ENCODE peak calls at places on chromosome 14, in six cellular contexts. O is ELF-1; F is iris pigment epithelial cell; Y is stimulated activated CD8-positive, alpha-beta memory T cell treated with anti-CD3 and anti-CD28 coated beads, Interleukin-15, amount 100 ng/mL, for 24 hours; B is stimulated activated CD4-positive, alpha-beta T cell treated with anti-CD3 and anti-CD28 coated beads, Interleukin-12 subunit alpha, Interleukin-12 subunit beta, amount 100 ng/mL, for 4 hours; R is mucosa of descending colon. Z is an unnamed sample.

GRCh38 chr14:60723218-60724079 is 702 bp downstream of the SIX4 start:
- DNase-seq in Y (peak), B (peak), O (peak), R (peak), F (peak), Z (peak)

GRCh38 chr14:76759589-76759988 is 1.7 kb upstream of the VASH1 start:
- DNase-seq in F (no peak), R (no peak), O (no peak), Y (no peak), B (no peak), Z (no peak)

GRCh38 chr14:38143651-38144505 is 63.8 kb upstream of the SSTR1 start:
- DNase-seq in Y (no peak), B (no peak), R (no peak), F (peak), O (no peak), Z (peak)

GRCh38 chr14:46499521-46499920 is 152.1 kb downstream of the RPL10L start:
- DNase-seq in F (no peak), R (no peak), B (no peak), O (no peak), Y (no peak), Z (no peak)

GRCh38 chr14:104440297-104440956 is 139.1 kb upstream of the C14orf180 start:
- DNase-seq in B (no peak), R (no peak), Y (no peak), F (no peak), O (no peak), Z (no peak)

GRCh38 chr14:38309522-38310262 is 53.8 kb upstream of the CLEC14A start:
- DNase-seq in F (no peak), R (no peak), B (no peak), O (no peak), Y (no peak), Z (no peak)

GRCh38 chr14:51517116-51517515 is 134.6 kb upstream of the FRMD6 start:
- DNase-seq in F (no peak), O (no peak), Y (no peak), R (no peak), B (no peak), Z (no peak)

GRCh38 chr14:25086817-25087396 is 37.0 kb upstream of the STXBP6 start:
- DNase-seq in O (no peak), F (no peak), Y (no peak), R (no peak), B (no peak), Z (no peak)

GRCh38 chr14:106845286-106846087 is 1319.1 kb downstream of the TMEM121 start:
- DNase-seq in Y (no peak), B (peak), O (no peak), F (no peak), R (peak), Z (no peak)

GRCh38 chr14:72774894-72775620 is 118.8 kb downstream of the DPF3 start:
- DNase-seq in R (no peak), Y (no peak), B (no peak), O (no peak), F (no peak), Z (no peak)

GRCh38 chr14:74949211-74949610 is 6.2 kb downstream of the PGF start:
- DNase-seq in O (no peak), Y (no peak), R (no peak), B (no peak), F (no peak), Z (no peak)

GRCh38 chr14:99195602-99196309 is 76.2 kb downstream of the BCL11B start:
- DNase-seq in F (peak), Y (no peak), O (no peak), B (no peak), R (no peak), Z (no peak)

GRCh38 chr14:66979083-66979974 is 209.9 kb upstream of the GARIN2 start:
- DNase-seq in B (no peak), F (no peak), R (no peak), O (no peak), Y (no peak), Z (no peak)

GRCh38 chr14:70934502-70935134 is 27.4 kb downstream of the PCNX1 start:
- DNase-seq in R (no peak), Y (no peak), O (no peak), B (no peak), F (peak), Z (no peak)